ENCODE peak calls at places on chromosomes 13 and 19, in four cellular contexts. One of them, this sample, is unnamed.

GRCh38 chr19:35107541-35107939 is 8.1 kb upstream of the FXYD3 start:
- DNase-seq in transverse colon: peak; percentile 78
- DNase-seq in uterus: no peak
- DNase-seq in A549: peak; percentile 55
- DNase-seq in this sample: no peak

GRCh38 chr13:79723462-79724116 is 242.6 kb downstream of the NDFIP2 start:
- DNase-seq in transverse colon: no peak
- DNase-seq in uterus: no peak
- DNase-seq in A549: no peak
- DNase-seq in this sample: no peak

GRCh38 chr19:7197760-7198696 is 96.2 kb downstream of the INSR start:
- DNase-seq in transverse colon: peak; percentile 94
- DNase-seq in uterus: peak; percentile 92
- DNase-seq in A549: peak; percentile 91
- DNase-seq in this sample: peak; percentile 93

GRCh38 chr19:35247526-35248309 is 1.1 kb upstream of the LSR start:
- DNase-seq in transverse colon: peak; percentile 94
- DNase-seq in uterus: no peak
- DNase-seq in A549: peak; percentile 64
- DNase-seq in this sample: peak; percentile 66

GRCh38 chr13:29935309-29935981 is 85.0 kb upstream of the UBL3 start:
- DNase-seq in transverse colon: peak; percentile 51
- DNase-seq in uterus: no peak
- DNase-seq in A549: no peak
- DNase-seq in this sample: no peak

GRCh38 chr13:95247857-95248256 is 53.4 kb downstream of the ABCC4 start:
- DNase-seq in transverse colon: no peak
- DNase-seq in uterus: no peak
- DNase-seq in A549: no peak
- DNase-seq in this sample: no peak

GRCh38 chr13:81275666-81276258 is 934.8 kb upstream of the SPRY2 start:
- DNase-seq in transverse colon: no peak
- DNase-seq in uterus: no peak
- DNase-seq in A549: no peak
- DNase-seq in this sample: no peak

GRCh38 chr13:82917984-82918383 is 964.3 kb downstream of the SLITRK1 start:
- DNase-seq in transverse colon: no peak
- DNase-seq in uterus: no peak
- DNase-seq in A549: no peak
- DNase-seq in this sample: no peak

GRCh38 chr13:29859971-29860370 is 9.6 kb upstream of the UBL3 start:
- DNase-seq in transverse colon: no peak
- DNase-seq in uterus: no peak
- DNase-seq in A549: no peak
- DNase-seq in this sample: no peak

GRCh38 chr13:45833663-45834062 is 17.9 kb downstream of the SIAH3 start:
- DNase-seq in transverse colon: no peak
- DNase-seq in uterus: no peak
- DNase-seq in A549: no peak
- DNase-seq in this sample: no peak

GRCh38 chr19:7109678-7110289 is 40.3 kb downstream of the ZNF557 start:
- DNase-seq in transverse colon: no peak
- DNase-seq in uterus: no peak
- DNase-seq in A549: no peak
- DNase-seq in this sample: no peak

GRCh38 chr19:3863648-3864047 is 5.2 kb downstream of the ZFR2 start:
- DNase-seq in transverse colon: no peak
- DNase-seq in uterus: no peak
- DNase-seq in A549: no peak
- DNase-seq in this sample: no peak

GRCh38 chr19:35666251-35666913 is at the start of gene UPK1A:
- DNase-seq in transverse colon: no peak
- DNase-seq in uterus: no peak
- DNase-seq in A549: no peak
- DNase-seq in this sample: no peak

GRCh38 chr19:47391510-47392223 is 27.7 kb downstream of the MEIS3 start:
- DNase-seq in transverse colon: peak; percentile 76
- DNase-seq in uterus: peak; percentile 58
- DNase-seq in A549: peak; percentile 81
- DNase-seq in this sample: peak; percentile 83

GRCh38 chr13:101307181-101307701 is 109.1 kb downstream of the NALCN start:
- DNase-seq in transverse colon: no peak
- DNase-seq in uterus: no peak
- DNase-seq in A549: no peak
- DNase-seq in this sample: no peak

GRCh38 chr13:41652735-41653361 is 195.5 kb downstream of the RGCC start:
- DNase-seq in transverse colon: no peak
- DNase-seq in uterus: peak; percentile 43
- DNase-seq in A549: peak; percentile 58
- DNase-seq in this sample: no peak

GRCh38 chr19:10565028-10565566 is 713 bp downstream of the KRI1 start:
- DNase-seq in transverse colon: peak; percentile 55
- DNase-seq in uterus: no peak
- DNase-seq in A549: peak; percentile 44
- DNase-seq in this sample: peak; percentile 76

GRCh38 chr13:44407379-44407778 is 33.8 kb downstream of the SERP2 start:
- DNase-seq in transverse colon: no peak
- DNase-seq in uterus: no peak
- DNase-seq in A549: no peak
- DNase-seq in this sample: no peak

GRCh38 chr13:108437496-108437895 is 168.0 kb downstream of the TNFSF13B start:
- DNase-seq in transverse colon: no peak
- DNase-seq in uterus: no peak
- DNase-seq in A549: peak; percentile 11
- DNase-seq in this sample: no peak

GRCh38 chr13:52147225-52147624 is 12.2 kb downstream of the NEK3 start:
- DNase-seq in transverse colon: no peak
- DNase-seq in uterus: no peak
- DNase-seq in A549: no peak
- DNase-seq in this sample: no peak

GRCh38 chr19:2540646-2541454 is 64.9 kb downstream of the GADD45B start:
- DNase-seq in transverse colon: peak; percentile 82
- DNase-seq in uterus: peak; percentile 87
- DNase-seq in A549: peak; percentile 97
- DNase-seq in this sample: peak; percentile 86

GRCh38 chr13:100022798-100023197 is 41.2 kb downstream of the ZIC2 start:
- DNase-seq in transverse colon: no peak
- DNase-seq in uterus: no peak
- DNase-seq in A549: no peak
- DNase-seq in this sample: no peak

GRCh38 chr19:31338069-31338767 is 11.0 kb downstream of the TSHZ3 start:
- DNase-seq in transverse colon: peak; percentile 47
- DNase-seq in uterus: peak; percentile 79
- DNase-seq in A549: peak; percentile 50
- DNase-seq in this sample: peak; percentile 59

GRCh38 chr13:112771877-112772538 is 82.2 kb downstream of the ATP11A start:
- DNase-seq in transverse colon: no peak
- DNase-seq in uterus: no peak
- DNase-seq in A549: no peak
- DNase-seq in this sample: no peak

GRCh38 chr19:3700242-3701032 is at the start of gene PIP5K1C:
- DNase-seq in transverse colon: peak; percentile 95
- DNase-seq in uterus: peak; percentile 84
- DNase-seq in A549: peak; percentile 83
- DNase-seq in this sample: peak; percentile 90

GRCh38 chr13:94114166-94114565 is 365.3 kb downstream of the DCT start:
- DNase-seq in transverse colon: no peak
- DNase-seq in uterus: no peak
- DNase-seq in A549: no peak
- DNase-seq in this sample: no peak

GRCh38 chr13:53007872-53008271 is 20.7 kb upstream of the OLFM4 start:
- DNase-seq in transverse colon: no peak
- DNase-seq in uterus: peak; percentile 20
- DNase-seq in A549: no peak
- DNase-seq in this sample: no peak

DNA sequence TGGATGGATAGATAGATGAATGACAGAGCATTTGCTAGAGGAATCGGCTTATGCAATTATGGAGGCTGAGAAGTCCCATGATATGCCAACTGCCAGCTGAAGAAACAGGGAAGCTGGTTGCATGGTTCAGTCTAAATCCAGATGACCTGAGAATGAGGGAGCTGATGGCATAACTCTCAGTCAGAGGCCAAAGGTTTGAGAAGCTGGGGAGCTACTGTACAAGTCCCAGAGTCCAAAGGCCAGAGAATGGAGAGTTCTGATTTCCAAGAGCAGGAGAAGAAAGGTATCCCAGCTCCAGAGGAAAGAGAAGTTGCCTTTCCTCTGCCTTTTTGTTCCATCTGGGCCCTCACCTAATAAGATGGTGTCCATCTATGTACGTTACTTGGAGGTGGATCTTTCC is 108.3 kb downstream of the CDK8 start:
- DNase-seq in transverse colon: no peak
- DNase-seq in uterus: no peak
- DNase-seq in A549: no peak
- DNase-seq in this sample: no peak
- TF ChIP-seq CTCF in transverse colon: no peak
- TF ChIP-seq CTCF in uterus: no peak
- TF ChIP-seq CTCF in A549: no peak
- TF ChIP-seq CTCF in this sample: no peak

DNA sequence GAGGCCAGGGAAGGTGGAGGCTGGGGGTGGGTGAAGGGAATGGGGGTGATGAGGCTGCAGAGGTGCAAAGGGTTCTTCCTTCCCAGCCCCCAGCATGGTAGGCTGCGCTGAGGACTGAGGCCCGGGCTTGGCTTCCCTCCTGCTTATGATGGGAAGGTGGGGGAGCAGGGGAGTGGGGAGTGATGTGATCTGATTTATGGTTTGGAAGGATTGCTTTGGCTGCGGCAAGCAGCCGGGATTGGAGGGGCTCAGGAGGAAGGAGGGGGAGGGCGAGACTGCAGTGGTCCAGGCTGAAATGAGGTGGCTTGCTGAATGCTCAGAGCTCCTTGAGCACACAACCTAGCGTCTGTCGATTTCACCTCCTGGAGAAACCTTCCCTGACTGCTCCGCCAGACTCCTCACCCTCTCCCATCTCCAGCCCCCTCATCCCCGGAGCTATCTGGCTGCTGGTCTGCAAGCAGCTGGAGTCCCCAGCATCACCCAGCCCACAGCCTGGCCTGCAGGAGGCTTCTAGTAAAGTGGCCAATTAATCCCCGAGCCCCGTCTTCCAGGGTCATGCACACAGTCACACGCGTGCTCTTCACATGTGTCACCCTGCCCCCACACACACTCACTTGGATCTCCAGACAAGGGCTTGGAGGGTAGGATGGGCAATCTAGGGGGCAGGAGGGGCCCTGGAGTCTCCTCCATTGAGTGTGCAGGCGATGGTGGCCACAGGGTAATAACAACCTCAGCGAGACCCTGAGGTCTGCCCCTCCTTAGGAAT is 733 bp upstream of the CLEC11A start:
- DNase-seq in transverse colon: no peak
- DNase-seq in uterus: no peak
- DNase-seq in A549: no peak
- DNase-seq in this sample: no peak
- H3K27ac ChIP-seq in transverse colon: peak overlapping the region; percentile 2
- H3K27ac ChIP-seq in uterus: peak overlapping the region; percentile 77
- H3K27ac ChIP-seq in A549: no peak overlapping the region
- H3K27ac ChIP-seq in this sample: no peak overlapping the region

DNA sequence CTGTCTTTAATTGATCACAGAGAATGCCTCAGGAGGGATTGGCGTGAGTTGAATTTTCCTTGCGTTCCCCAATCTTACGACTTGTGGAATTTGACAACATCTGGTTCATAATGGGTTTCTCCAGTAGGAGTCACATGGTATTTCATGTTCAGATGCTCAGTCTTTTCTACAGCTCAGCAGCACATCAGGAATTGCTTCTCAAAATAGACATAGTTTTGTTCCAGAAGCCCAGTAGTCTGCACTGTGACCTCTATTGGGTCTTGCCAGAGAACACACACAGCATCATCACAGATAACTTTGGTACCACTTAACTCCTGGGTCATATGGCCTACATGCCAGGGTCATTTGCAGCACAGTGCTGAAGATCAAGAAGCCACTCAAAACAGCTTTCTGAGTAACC is 282.5 kb upstream of the HTR2A start:
- DNase-seq in transverse colon: no peak
- DNase-seq in uterus: no peak
- DNase-seq in A549: no peak
- DNase-seq in this sample: no peak
- TF ChIP-seq CTCF in transverse colon: no peak
- TF ChIP-seq CTCF in uterus: no peak
- TF ChIP-seq CTCF in A549: no peak
- TF ChIP-seq CTCF in this sample: no peak

GRCh38 chr19:44618640-44619357 is 5.4 kb downstream of the IGSF23 start:
- DNase-seq in transverse colon: no peak
- DNase-seq in uterus: no peak
- DNase-seq in A549: no peak
- DNase-seq in this sample: no peak
- H3K27ac ChIP-seq in transverse colon: no peak overlapping the region
- H3K27ac ChIP-seq in uterus: no peak overlapping the region
- H3K27ac ChIP-seq in A549: no peak overlapping the region
- H3K27ac ChIP-seq in this sample: no peak overlapping the region

GRCh38 chr19:56116606-56117005 is 4.5 kb downstream of the ZNF787 start:
- DNase-seq in transverse colon: no peak
- DNase-seq in uterus: no peak
- DNase-seq in A549: no peak
- DNase-seq in this sample: no peak

GRCh38 chr19:56117376-56117884 is 3.7 kb downstream of the ZNF787 start:
- DNase-seq in transverse colon: peak; percentile 49
- DNase-seq in uterus: no peak
- DNase-seq in A549: no peak
- DNase-seq in this sample: no peak

GRCh38 chr19:56119585-56119978 is 1.5 kb downstream of the ZNF787 start:
- DNase-seq in transverse colon: peak; percentile 70
- DNase-seq in uterus: no peak
- DNase-seq in A549: peak; percentile 55
- DNase-seq in this sample: no peak

GRCh38 chr19:56118666-56119584 is 2.2 kb downstream of the ZNF787 start:
- DNase-seq in transverse colon: no peak
- DNase-seq in uterus: no peak
- DNase-seq in A549: no peak
- DNase-seq in this sample: no peak

DNA sequence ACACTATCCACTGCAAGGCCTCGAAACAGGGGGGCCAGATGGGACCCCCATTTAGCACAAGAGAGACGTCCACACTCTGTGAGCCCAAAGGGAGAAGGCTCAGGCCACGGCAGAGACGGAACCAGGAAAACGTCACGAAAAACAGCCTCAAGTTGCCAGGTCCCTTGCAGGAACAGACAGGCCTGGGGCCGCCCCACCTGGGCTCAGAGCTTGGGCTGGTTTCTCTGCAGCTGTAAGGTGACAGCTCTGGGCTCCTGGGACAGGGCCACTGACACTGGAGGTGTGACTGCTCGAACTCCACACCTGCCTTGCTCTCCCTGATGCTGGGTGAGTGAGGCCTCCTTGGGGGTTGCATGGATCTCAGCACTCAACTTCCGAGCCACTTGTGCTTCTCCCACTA is 3.2 kb downstream of the ZNF787 start:
- DNase-seq in transverse colon: no peak
- DNase-seq in uterus: no peak
- DNase-seq in A549: no peak
- DNase-seq in this sample: no peak
- TF ChIP-seq CTCF in transverse colon: no peak
- TF ChIP-seq CTCF in uterus: no peak
- TF ChIP-seq CTCF in A549: no peak
- TF ChIP-seq CTCF in this sample: no peak

GRCh38 chr13:114062754-114063153 is 69.7 kb downstream of the RASA3 start:
- DNase-seq in transverse colon: no peak
- DNase-seq in uterus: no peak
- DNase-seq in A549: no peak
- DNase-seq in this sample: no peak
- H3K27ac ChIP-seq in transverse colon: peak overlapping the region; percentile 92
- H3K27ac ChIP-seq in uterus: peak overlapping the region; percentile 98
- H3K27ac ChIP-seq in A549: peak overlapping the region; percentile 81
- H3K27ac ChIP-seq in this sample: peak overlapping the region; percentile 98

This sample was measured in tibial artery.